ENCODE peak calls at places on chromosomes 5 and 9, in nine cellular contexts. V is WERI-Rb-1; L is CD4-positive, alpha-beta T cell; X is adrenal gland; K is HL-60; J is colonic mucosa; E is fibroblast of lung; P is pancreas; H is cardiac muscle cell. T is an unnamed sample.

GRCh38 chr9:74921732-74922131 is 31.0 kb downstream of the C9orf40 start:
- DNase-seq in L (no peak), J (no peak), V (no peak), K (no peak), P (no peak), H (no peak), X (no peak), E (no peak), T (no peak)

GRCh38 chr9:34272146-34272545 is 56.9 kb downstream of the KIF24 start:
- DNase-seq in L (no peak), X (no peak), K (no peak), H (no peak), J (no peak), V (no peak), P (no peak), E (no peak), T (no peak)

GRCh38 chr9:33225319-33226152 is 14.4 kb upstream of the SPINK4 start:
- DNase-seq in V (peak), K (peak), X (peak), J (peak), E (peak), H (peak), L (peak), P (peak), T (no peak)

GRCh38 chr5:67964619-67965018 is 250.9 kb upstream of the PIK3R1 start:
- DNase-seq in K (no peak), J (no peak), E (no peak), V (no peak), L (no peak), X (no peak), H (no peak), P (no peak), T (no peak)

GRCh38 chr5:74919487-74919886 is 53.3 kb upstream of the FAM169A start:
- DNase-seq in V (no peak), E (peak), P (no peak), H (peak), J (no peak), X (no peak), K (peak), L (no peak), T (no peak)

GRCh38 chr5:143002459-143003327 is 232.5 kb downstream of the ARHGAP26 start:
- DNase-seq in V (no peak), K (peak), E (peak), J (no peak), X (no peak), H (peak), P (no peak), L (peak), T (no peak)

GRCh38 chr5:135657536-135658307 is 78.9 kb upstream of the CXCL14 start:
- DNase-seq in V (no peak), X (no peak), J (no peak), E (no peak), K (no peak), H (no peak), P (no peak), L (no peak), T (no peak)

GRCh38 chr5:84088996-84089395 is 295.7 kb downstream of the EDIL3 start:
- DNase-seq in L (no peak), E (peak), K (peak), J (peak), P (no peak), X (no peak), H (peak), V (peak), T (no peak)

GRCh38 chr5:158039911-158040347 is 181.0 kb upstream of the CLINT1 start:
- DNase-seq in X (peak), K (no peak), E (no peak), P (no peak), L (no peak), J (no peak), H (no peak), V (no peak), T (no peak)

GRCh38 chr5:99054972-99055371 is 126.2 kb upstream of the CHD1 start:
- DNase-seq in V (no peak), L (no peak), E (no peak), X (no peak), J (no peak), H (no peak), K (no peak), P (no peak), T (no peak)

GRCh38 chr5:179230061-179230461 is 115.2 kb downstream of the ADAMTS2 start:
- DNase-seq in X (no peak), J (no peak), P (no peak), V (peak), H (no peak), L (no peak), K (no peak), E (no peak), T (no peak)

GRCh38 chr9:115633099-115633498 is 515.1 kb upstream of the TNC start:
- DNase-seq in V (no peak), J (no peak), P (no peak), H (peak), L (no peak), X (no peak), E (no peak), K (no peak), T (no peak)

GRCh38 chr5:179311581-179311980 is 33.7 kb downstream of the ADAMTS2 start:
- DNase-seq in P (no peak), L (no peak), K (no peak), J (no peak), X (no peak), V (no peak), E (no peak), H (no peak), T (no peak)

GRCh38 chr5:176796411-176796810 is 13.9 kb upstream of the UNC5A start:
- DNase-seq in H (peak), J (no peak), V (no peak), E (no peak), P (no peak), L (no peak), K (no peak), X (no peak), T (no peak)

GRCh38 chr5:77239126-77239741 is 28.8 kb downstream of the PDE8B start:
- DNase-seq in X (no peak), V (peak), K (peak), E (peak), L (no peak), J (no peak), H (peak), P (no peak), T (no peak)

GRCh38 chr9:35653611-35654010 is 2.9 kb upstream of the SIT1 start:
- DNase-seq in J (no peak), L (no peak), P (no peak), H (no peak), V (no peak), E (no peak), K (no peak), X (no peak), T (no peak)

GRCh38 chr5:54985301-54986268 is at the start of gene ESM1:
- DNase-seq in E (peak), P (no peak), V (no peak), L (no peak), X (no peak), K (no peak), H (peak), J (no peak), T (no peak)

GRCh38 chr5:74336286-74336685 is 304.2 kb downstream of the ENC1 start:
- DNase-seq in P (no peak), E (no peak), H (no peak), L (no peak), K (no peak), V (peak), J (no peak), X (no peak), T (no peak)

GRCh38 chr9:96417610-96418073 is 528 bp downstream of the ZNF367 start:
- DNase-seq in K (no peak), J (peak), V (peak), L (no peak), X (peak), E (no peak), H (no peak), P (peak), T (no peak)

GRCh38 chr9:73347123-73347522 is 195.5 kb downstream of the ANXA1 start:
- DNase-seq in H (no peak), K (no peak), E (no peak), P (no peak), L (no peak), X (no peak), V (no peak), J (no peak), T (no peak)

GRCh38 chr5:32545102-32545847 is 40.1 kb upstream of the SUB1 start:
- DNase-seq in K (peak), L (no peak), J (no peak), V (no peak), E (no peak), P (no peak), H (no peak), X (no peak), T (no peak)

GRCh38 chr9:126842977-126843799 is 17.3 kb upstream of the ZBTB34 start:
- DNase-seq in P (peak), H (no peak), J (no peak), V (no peak), X (no peak), L (no peak), K (peak), E (no peak), T (peak)

GRCh38 chr9:13443380-13444271 is 164.1 kb upstream of the MPDZ start:
- DNase-seq in J (no peak), H (no peak), K (no peak), P (no peak), V (no peak), L (no peak), X (no peak), E (peak), T (peak)

GRCh38 chr9:5389109-5389732 is 48.5 kb downstream of the PLGRKT start:
- DNase-seq in H (peak), P (no peak), J (no peak), V (no peak), X (no peak), L (no peak), K (peak), E (peak), T (no peak)

GRCh38 chr5:145509336-145510150 is 325.6 kb downstream of the PRELID2 start:
- DNase-seq in E (peak), H (no peak), K (no peak), P (no peak), X (no peak), L (no peak), V (no peak), J (no peak), T (no peak)

GRCh38 chr9:14608521-14608920 is 84.7 kb downstream of the ZDHHC21 start:
- DNase-seq in L (no peak), P (no peak), E (no peak), X (no peak), K (no peak), V (no peak), H (no peak), J (no peak), T (no peak)

GRCh38 chr9:14096182-14096922 is 217.6 kb downstream of the NFIB start:
- DNase-seq in P (peak), K (no peak), L (no peak), X (no peak), V (peak), J (no peak), E (peak), H (peak), T (no peak)

GRCh38 chr9:27261517-27262211 is 35.3 kb downstream of the EQTN start:
- DNase-seq in K (no peak), P (no peak), E (no peak), J (no peak), V (no peak), H (no peak), X (no peak), L (no peak), T (no peak)

GRCh38 chr5:131221888-131222287 is 42.0 kb upstream of the CDC42SE2 start:
- DNase-seq in L (no peak), E (peak), J (no peak), V (no peak), X (no peak), K (no peak), P (no peak), H (no peak), T (no peak)

GRCh38 chr5:138677782-138678181 is 75.4 kb upstream of the CTNNA1 start:
- DNase-seq in K (no peak), V (no peak), H (no peak), E (no peak), J (no peak), X (no peak), P (no peak), L (no peak), T (no peak)

GRCh38 chr9:78074385-78075291 is 43.0 kb upstream of the GNAQ start:
- DNase-seq in E (no peak), V (no peak), P (no peak), J (no peak), L (no peak), K (peak), H (no peak), X (no peak), T (no peak)

GRCh38 chr9:78791779-78792178 is 494.9 kb downstream of the PSAT1 start:
- DNase-seq in H (peak), X (no peak), J (no peak), L (no peak), E (peak), K (no peak), P (no peak), V (no peak), T (no peak)

GRCh38 chr9:38200431-38200830 is 131.4 kb upstream of the SHB start:
- DNase-seq in K (no peak), H (no peak), V (no peak), J (no peak), X (no peak), E (no peak), P (no peak), L (no peak), T (peak)

GRCh38 chr5:154410786-154411185 is 35.0 kb upstream of the SAP30L start:
- DNase-seq in V (no peak), E (no peak), H (no peak), P (no peak), K (no peak), L (no peak), J (no peak), X (no peak), T (no peak)

GRCh38 chr5:35409361-35409760 is 179.1 kb upstream of the PRLR start:
- DNase-seq in X (no peak), H (no peak), K (no peak), V (no peak), J (no peak), L (no peak), E (no peak), P (no peak), T (no peak)

GRCh38 chr5:94432499-94432898 is 185.9 kb downstream of the KIAA0825 start:
- DNase-seq in X (no peak), V (no peak), H (peak), P (no peak), J (no peak), E (peak), L (no peak), K (peak), T (no peak)

GRCh38 chr9:76512826-76513225 is 53.8 kb downstream of the GCNT1 start:
- DNase-seq in E (peak), K (no peak), V (no peak), P (no peak), X (no peak), L (no peak), H (peak), J (no peak), T (no peak)

GRCh38 chr5:68562308-68562707 is 346.8 kb downstream of the PIK3R1 start:
- DNase-seq in E (peak), K (no peak), V (no peak), L (no peak), P (peak), J (peak), H (peak), X (no peak), T (no peak)

GRCh38 chr5:14405267-14405666 is 176.3 kb upstream of the OTULINL start:
- DNase-seq in V (peak), E (no peak), X (no peak), P (no peak), L (no peak), K (no peak), H (no peak), J (peak), T (no peak)

DNA sequence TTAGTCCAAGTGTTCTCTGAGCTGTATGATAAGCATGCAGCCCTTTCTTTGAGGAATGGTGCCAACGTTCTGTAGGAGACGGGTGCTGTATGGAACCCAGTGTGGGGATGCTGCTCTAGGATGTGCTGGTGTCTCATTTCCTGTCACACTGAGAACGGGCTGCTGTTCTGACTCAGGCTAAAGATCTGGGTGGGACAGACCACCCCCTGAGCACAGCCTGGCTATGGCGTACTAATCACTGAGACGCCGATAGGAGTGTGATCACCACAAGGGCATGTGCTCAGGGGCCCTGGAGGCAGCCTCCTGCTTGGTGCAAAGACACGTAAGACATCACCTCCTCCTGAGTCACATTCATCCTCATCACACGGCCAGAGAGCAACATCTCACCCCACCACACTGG is 240.3 kb downstream of the IRX2 start:
- DNase-seq in J (no peak), K (no peak), E (no peak), H (no peak), L (no peak), V (no peak), X (no peak), P (no peak), T (no peak)
- H3K27ac ChIP-seq in J (no peak), K (no peak), E (no peak), H (no peak), L (no peak), V (no peak), X (no peak), P (no peak), T (no peak)

DNA sequence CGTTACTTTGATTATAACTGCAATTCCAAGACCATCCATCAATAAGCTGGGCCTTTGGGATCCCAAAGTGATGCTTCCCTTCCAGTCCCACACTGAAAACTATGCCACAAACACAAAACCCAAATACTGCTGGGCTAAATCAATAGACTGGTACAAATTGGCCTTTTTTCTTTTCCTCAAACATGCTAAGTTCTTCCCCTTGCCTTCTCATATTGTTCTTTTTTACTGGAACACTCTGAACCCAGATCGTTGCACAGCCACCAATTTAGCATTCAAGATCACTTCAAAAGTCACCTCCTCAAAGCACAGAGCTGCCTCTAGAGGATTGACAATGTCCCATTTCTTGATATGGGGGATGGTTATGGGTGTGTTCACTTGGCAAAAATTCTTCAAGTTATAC is 66.0 kb downstream of the ACTL7B start:
- DNase-seq in P (no peak), E (no peak), K (no peak), J (no peak), H (no peak), V (no peak), L (no peak), X (no peak), T (no peak)
- H3K27ac ChIP-seq in P (no peak), E (no peak), K (no peak), J (no peak), H (no peak), V (peak), L (no peak), X (no peak), T (no peak)

DNA sequence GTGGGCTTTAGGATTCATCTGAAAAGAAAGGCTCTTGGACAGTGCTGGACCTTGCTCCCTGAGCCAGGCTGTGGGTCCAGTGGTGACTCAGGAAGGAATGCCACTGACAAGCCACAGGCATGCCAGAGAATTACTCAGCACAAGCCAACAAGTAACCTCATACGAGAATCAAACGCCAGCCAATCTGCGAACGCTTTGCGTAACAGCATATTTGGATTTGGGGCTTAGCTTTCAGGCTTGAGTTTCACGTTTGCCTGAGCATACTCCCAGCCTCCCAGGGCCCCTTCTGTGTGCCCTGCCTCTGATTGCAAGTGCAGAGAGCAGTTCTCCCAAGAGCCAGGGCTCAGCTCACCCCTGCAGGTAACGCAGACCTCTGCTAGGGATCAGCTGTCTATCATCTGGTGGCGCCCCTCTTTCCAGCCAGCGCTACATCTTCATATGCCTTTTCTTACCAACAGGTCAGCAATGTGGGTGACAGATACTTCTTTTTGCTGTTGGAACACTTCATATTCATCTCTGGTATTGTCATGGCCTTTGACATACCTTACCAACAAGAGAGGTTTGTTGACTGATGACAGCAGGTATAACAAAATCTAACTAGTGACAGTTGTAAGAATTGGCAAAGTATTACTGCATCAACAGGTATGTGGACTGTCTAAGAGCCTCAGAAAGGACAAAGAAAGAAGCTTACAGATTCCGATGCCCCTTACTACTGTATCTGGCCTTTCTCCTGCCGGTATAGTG is 30.1 kb upstream of the ZSWIM6 start:
- DNase-seq in K (no peak), V (no peak), J (peak), X (peak), H (peak), E (peak), P (peak), L (no peak), T (no peak)
- H3K27ac ChIP-seq in K (no peak), V (no peak), J (no peak), X (no peak), H (no peak), E (peak), P (peak), L (no peak), T (peak)

GRCh38 chr5:66637994-66638393 is 41.8 kb downstream of the MAST4 start:
- DNase-seq in H (no peak), V (no peak), J (no peak), X (no peak), K (no peak), E (no peak), L (no peak), P (no peak), T (no peak)
- H3K27ac ChIP-seq in H (no peak), V (no peak), J (no peak), X (no peak), K (no peak), E (no peak), L (no peak), P (no peak), T (no peak)

DNA sequence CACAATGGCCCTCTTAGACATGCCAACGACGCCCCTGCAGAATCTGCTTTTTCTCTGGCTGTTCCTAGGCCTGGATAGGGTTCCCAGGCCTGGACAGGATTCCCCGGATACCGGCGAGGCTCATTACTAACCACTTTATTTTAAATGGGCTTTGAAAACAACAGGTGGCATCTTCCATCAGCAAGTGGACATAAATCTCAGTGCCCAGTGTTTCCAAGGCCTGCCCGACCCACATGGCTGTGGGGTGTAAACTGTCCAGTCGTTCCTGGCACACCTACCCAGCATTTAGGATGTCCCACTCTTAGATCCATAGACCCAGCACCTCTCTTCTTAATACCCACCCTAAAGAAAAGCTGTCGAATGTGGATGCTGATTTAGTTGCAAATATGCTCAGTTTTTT is 896 bp downstream of the CMBL start:
- DNase-seq in H (no peak), L (no peak), K (no peak), E (no peak), J (peak), V (no peak), X (no peak), P (no peak), T (no peak)
- H3K27ac ChIP-seq in H (no peak), L (no peak), K (no peak), E (no peak), J (peak), V (no peak), X (peak), P (peak), T (no peak)

GRCh38 chr9:69207503-69207902 is 33.4 kb downstream of the TJP2 start:
- DNase-seq in J (no peak), L (no peak), E (no peak), K (no peak), H (no peak), P (no peak), X (no peak), V (peak), T (no peak)

GRCh38 chr9:69204869-69205268 is 30.8 kb downstream of the TJP2 start:
- DNase-seq in P (no peak), L (no peak), E (peak), J (no peak), X (peak), K (no peak), H (peak), V (no peak), T (peak)

GRCh38 chr9:69206047-69206446 is 32.0 kb downstream of the TJP2 start:
- DNase-seq in V (no peak), J (no peak), H (no peak), X (no peak), K (no peak), E (no peak), L (no peak), P (no peak), T (no peak)

GRCh38 chr9:69202556-69202955 is 28.5 kb downstream of the TJP2 start:
- DNase-seq in L (no peak), X (no peak), K (no peak), V (no peak), E (no peak), P (no peak), H (no peak), J (no peak), T (no peak)

GRCh38 chr9:69204378-69204777 is 30.3 kb downstream of the TJP2 start:
- DNase-seq in V (no peak), P (no peak), X (no peak), K (no peak), L (no peak), H (peak), E (peak), J (no peak), T (no peak)
- H3K27ac ChIP-seq in V (no peak), P (no peak), X (peak), K (no peak), L (no peak), H (peak), E (peak), J (no peak), T (peak)

T was measured in caudate nucleus.